ENCODE peak calls at places on chromosomes 7 and 10, in six cellular contexts. S is GM12865, U is MM.1S, L is fibroblast of mammary gland, E is upper lobe of right lung, J is cardiac muscle cell. A is an unnamed sample.
A peak's percentile ranks its signal among the peaks of the same experiment; 100 is the strongest.

GRCh38 chr10:78830062-78830974 is 238.4 kb upstream of the ZMIZ1 start:
- DNase-seq in E (no peak), L (peak; percentile 64), S (no peak), J (no peak), U (no peak), A (peak; percentile 51)

GRCh38 chr7:27339478-27339877 is 96.9 kb downstream of the EVX1 start:
- DNase-seq in J (no peak), U (no peak), L (peak; percentile 3), S (no peak), E (no peak), A (no peak)

GRCh38 chr7:151954866-151955820 is 1.1 kb upstream of the GALNTL5 start:
- DNase-seq in E (no peak), J (no peak), S (peak; percentile 9), U (no peak), L (peak; percentile 91), A (peak; percentile 70)

GRCh38 chr7:90411510-90411909 is 8.2 kb downstream of the CLDN12 start:
- DNase-seq in U (no peak), L (peak; percentile 76), S (no peak), J (no peak), E (no peak), A (no peak)

GRCh38 chr7:155584261-155584660 is 37.9 kb upstream of the CNPY1 start:
- DNase-seq in J (no peak), U (no peak), E (peak; percentile 45), S (no peak), L (no peak), A (no peak)

GRCh38 chr7:135079068-135079467 is 68.8 kb upstream of the TMEM140 start:
- DNase-seq in J (no peak), U (no peak), E (no peak), S (no peak), L (no peak), A (no peak)

GRCh38 chr7:111499027-111499426 is 63.3 kb downstream of the IMMP2L start:
- DNase-seq in L (peak; percentile 91), J (no peak), E (no peak), U (no peak), S (no peak), A (peak; percentile 58)

GRCh38 chr7:65509368-65510186 is 135.9 kb downstream of the ZNF92 start:
- DNase-seq in L (no peak), S (no peak), U (peak; percentile 22), J (peak; percentile 14), E (peak; percentile 62), A (no peak)

GRCh38 chr7:116461500-116461899 is 38.0 kb upstream of the CAV2 start:
- DNase-seq in S (no peak), L (no peak), U (peak; percentile 42), E (no peak), J (no peak), A (no peak)

GRCh38 chr10:42380926-42381547 is 257.3 kb downstream of the ZNF33B start:
- DNase-seq in U (no peak), J (no peak), S (no peak), L (no peak), E (no peak), A (no peak)

GRCh38 chr10:71564221-71564820 is 155.3 kb downstream of the C10orf105 start:
- DNase-seq in J (no peak), S (no peak), E (no peak), U (no peak), L (no peak), A (no peak)

GRCh38 chr10:116694253-116694926 is 48.0 kb downstream of the HSPA12A start:
- DNase-seq in L (no peak), S (no peak), J (peak; percentile 70), E (peak; percentile 71), U (no peak), A (no peak)

GRCh38 chr10:6878067-6878412 is 298.0 kb upstream of the PRKCQ start:
- DNase-seq in L (peak; percentile 44), J (no peak), U (no peak), S (no peak), E (no peak), A (peak; percentile 14)

GRCh38 chr7:22001345-22002004 is 55.8 kb upstream of the CDCA7L start:
- DNase-seq in S (peak; percentile 63), U (peak; percentile 64), E (no peak), L (peak; percentile 75), J (peak; percentile 55), A (peak; percentile 79)

GRCh38 chr7:99459087-99459486 is 6.9 kb downstream of the ATP5MF start:
- DNase-seq in S (peak; percentile 48), L (peak; percentile 44), E (no peak), U (peak; percentile 53), J (no peak), A (peak; percentile 18)

GRCh38 chr10:21281765-21282484 is 243.6 kb downstream of the SKIDA1 start:
- DNase-seq in E (no peak), S (no peak), L (no peak), U (no peak), J (no peak), A (no peak)

GRCh38 chr7:14762552-14762951 is 140.0 kb downstream of the DGKB start:
- DNase-seq in L (no peak), J (no peak), S (no peak), U (no peak), E (no peak), A (peak; percentile 55)

GRCh38 chr10:74672430-74672829 is 154.0 kb upstream of the KAT6B start:
- DNase-seq in L (no peak), S (no peak), U (no peak), E (no peak), J (no peak), A (no peak)

GRCh38 chr7:14270099-14270498 is 280.6 kb upstream of the ETV1 start:
- DNase-seq in L (no peak), E (no peak), J (no peak), U (no peak), S (no peak), A (no peak)

DNA sequence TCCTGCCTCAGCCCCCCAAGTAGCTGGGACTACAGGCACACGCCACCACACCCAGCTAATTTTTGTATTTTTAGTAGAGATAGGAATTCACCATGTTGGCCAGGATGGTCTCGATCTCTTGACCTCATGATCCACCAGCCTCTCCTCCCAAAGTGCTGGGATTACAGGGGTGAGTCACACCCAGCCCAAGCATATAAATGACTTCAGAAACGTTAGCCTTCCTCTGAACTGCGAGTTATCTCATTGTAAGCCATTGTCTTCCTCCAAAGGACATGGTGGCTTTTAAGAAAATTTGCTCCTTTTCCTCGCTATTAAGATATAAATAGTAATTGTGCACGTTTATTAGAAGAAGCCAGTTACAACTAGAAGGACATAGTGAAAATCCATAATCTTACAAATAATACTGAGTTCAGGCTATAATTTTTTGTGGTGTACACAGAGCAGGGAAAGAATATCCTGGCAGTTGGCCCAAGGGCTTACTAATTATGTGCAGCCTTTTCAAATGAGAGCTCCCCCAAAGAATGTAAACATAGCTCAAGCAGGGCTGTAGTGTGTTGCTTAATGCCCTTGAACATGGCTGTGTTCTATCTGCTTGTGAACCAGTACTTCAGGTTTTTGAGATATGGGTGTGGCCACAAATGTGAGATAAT is 495.8 kb downstream of the PARD3 start:
- DNase-seq in J (peak; percentile 11), S (no peak), L (peak; percentile 95), E (no peak), U (no peak), A (peak; percentile 94)
- TF ChIP-seq CTCF in J (no peak), S (no peak), L (no peak), E (no peak), U (no peak), A (no peak)

DNA sequence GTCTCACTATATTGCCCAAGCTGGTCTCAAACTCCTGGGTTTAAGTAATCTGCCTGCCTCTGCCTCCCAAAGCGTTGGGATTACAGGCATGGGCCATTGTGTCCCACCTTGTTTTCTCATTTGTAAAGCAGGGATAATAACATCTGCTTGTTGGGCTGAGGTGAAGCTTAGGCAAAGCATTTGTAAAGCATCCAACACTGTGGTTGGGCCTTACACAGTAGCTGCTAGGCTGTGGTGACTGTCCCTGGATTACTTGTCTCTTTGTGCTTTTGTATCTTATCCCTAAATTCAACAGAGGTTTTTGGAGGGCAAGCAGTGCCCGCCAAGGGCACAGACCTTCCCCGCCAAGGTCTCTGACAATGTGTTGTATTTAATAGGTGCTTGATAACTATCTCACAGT is 14.3 kb downstream of the HKDC1 start:
- DNase-seq in U (no peak), J (no peak), L (no peak), E (no peak), S (no peak), A (no peak)
- H3K4me3 ChIP-seq in U (no peak overlapping the region), J (no peak overlapping the region), L (no peak overlapping the region), E (no peak overlapping the region), S (no peak overlapping the region), A (no peak overlapping the region)

DNA sequence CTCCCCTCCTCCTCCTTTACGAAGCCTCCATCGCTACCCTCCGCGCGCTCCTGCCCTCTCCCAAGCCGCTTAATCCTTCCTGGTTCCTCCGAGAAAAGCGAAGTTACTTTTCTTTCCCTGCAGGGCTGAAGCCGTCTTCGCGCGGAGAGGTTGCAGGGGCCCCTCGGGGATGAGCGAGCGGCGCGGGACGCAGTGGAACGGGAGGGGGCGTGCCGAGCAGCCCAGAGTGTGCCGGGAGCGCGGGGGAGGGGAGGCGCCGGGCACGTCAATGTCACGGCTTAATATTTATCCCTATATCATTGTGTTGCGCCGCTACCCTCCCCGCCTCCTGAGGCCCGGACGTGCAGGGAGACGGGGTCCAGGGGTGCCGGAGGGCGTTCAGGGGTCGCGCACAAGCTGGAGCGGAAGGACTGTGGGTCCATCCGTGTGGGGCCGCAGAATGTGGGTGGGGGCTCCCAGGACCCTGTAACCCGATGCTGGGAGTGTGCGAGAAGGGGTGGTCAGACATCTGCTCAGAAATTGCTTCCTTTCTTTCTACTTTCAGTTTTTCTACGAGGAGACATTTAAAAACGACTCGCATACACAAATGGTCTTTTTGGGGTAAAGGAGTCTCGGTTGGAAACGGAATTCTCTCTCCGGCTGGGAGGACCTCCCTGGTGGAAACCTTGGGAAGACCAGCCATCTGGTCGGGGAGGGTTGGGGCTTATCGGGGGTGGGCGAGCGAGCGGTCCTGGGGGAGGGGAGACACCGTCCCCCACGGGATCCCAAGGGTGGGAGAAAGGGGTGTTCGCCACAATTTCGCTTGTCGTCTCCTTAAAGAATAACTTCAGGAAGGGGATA is 2.4 kb downstream of the CDK6 start:
- DNase-seq in L (peak; percentile 67), J (peak; percentile 89), U (peak; percentile 84), S (peak; percentile 86), E (peak; percentile 89), A (peak; percentile 70)
- TF ChIP-seq CTCF in L (no peak), J (peak; percentile 31), U (peak; percentile 22), S (peak; percentile 31), E (peak; percentile 34), A (peak; percentile 24)

GRCh38 chr7:105000927-105001336 is 13.1 kb upstream of the KMT2E start:
- DNase-seq in S (no peak), L (no peak), J (no peak), E (no peak), U (no peak), A (no peak)

GRCh38 chr7:105003875-105004510 is 10.0 kb upstream of the KMT2E start:
- DNase-seq in U (no peak), L (peak; percentile 61), J (no peak), E (no peak), S (no peak), A (peak; percentile 59)

GRCh38 chr7:105000190-105000589 is 13.8 kb upstream of the KMT2E start:
- DNase-seq in J (no peak), U (no peak), L (no peak), E (no peak), S (no peak), A (no peak)

GRCh38 chr7:105001652-105002184 is 12.3 kb upstream of the KMT2E start:
- DNase-seq in L (no peak), S (no peak), J (no peak), U (no peak), E (no peak), A (no peak)

DNA sequence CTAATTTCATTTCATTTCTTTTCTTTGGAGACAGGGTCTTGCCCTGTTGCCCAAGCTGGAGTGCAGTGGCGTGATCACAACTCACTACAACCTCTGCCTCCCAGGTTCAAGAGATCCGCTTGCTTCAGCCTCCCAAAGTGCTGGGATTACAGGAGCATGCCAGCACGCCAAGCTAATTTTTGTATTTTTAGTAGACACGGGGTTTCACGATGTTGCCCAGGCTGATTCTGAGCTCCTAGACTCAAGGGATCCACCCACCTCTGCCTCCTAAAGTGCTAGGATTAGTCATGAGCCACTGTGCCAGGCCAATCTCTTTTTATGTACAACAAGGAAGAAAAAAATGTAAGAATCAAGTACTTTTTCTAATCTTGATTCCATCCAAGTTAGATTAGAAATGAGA is 10.7 kb upstream of the KMT2E start:
- DNase-seq in U (no peak), S (no peak), E (no peak), L (peak; percentile 89), J (no peak), A (peak; percentile 91)
- H3K4me3 ChIP-seq in U (no peak overlapping the region), S (no peak overlapping the region), E (peak overlapping the region; percentile 3), L (peak overlapping the region; percentile 10), J (no peak overlapping the region), A (peak overlapping the region; percentile 29)